ENCODE peak calls at places on chromosomes 3 and 15, in five cellular contexts. M is astrocyte of the spinal cord, P is NCI-H1092 treated with DMSO at 0.1 percent for 48 hours, X is head of caudate nucleus, T is H54. A is an unnamed sample.

GRCh38 chr15:34358948-34359347 is 8.0 kb downstream of the LPCAT4 start:
- DNase-seq in P (no peak), X (no peak), M (no peak), T (no peak), A (no peak)

GRCh38 chr3:54906763-54907162 is 21.1 kb downstream of the LRTM1 start:
- DNase-seq in X (no peak), M (no peak), P (no peak), T (no peak), A (no peak)

GRCh38 chr15:26628879-26629529 is 143.9 kb downstream of the GABRB3 start:
- DNase-seq in T (no peak), X (peak; percentile 84), M (no peak), P (no peak), A (no peak)

GRCh38 chr3:188468672-188469071 is 314.7 kb downstream of the LPP start:
- DNase-seq in P (peak; percentile 11), M (peak; percentile 76), X (peak; percentile 61), T (no peak), A (peak; percentile 55)

GRCh38 chr3:171614318-171614967 is 154.2 kb upstream of the TNIK start:
- DNase-seq in M (peak; percentile 35), T (no peak), X (peak; percentile 67), P (no peak), A (peak; percentile 9)

GRCh38 chr15:62637498-62637897 is 405.0 kb upstream of the TPM1 start:
- DNase-seq in T (no peak), P (no peak), X (no peak), M (no peak), A (no peak)

GRCh38 chr3:72281551-72281950 is 496.6 kb upstream of the PROK2 start:
- DNase-seq in T (no peak), X (no peak), P (no peak), M (no peak), A (no peak)

GRCh38 chr15:96337991-96338771 is 7.7 kb downstream of the NR2F2 start:
- DNase-seq in X (no peak), M (peak; percentile 50), P (no peak), T (no peak), A (peak; percentile 8)

GRCh38 chr15:66019826-66020398 is 150.6 kb downstream of the RAB11A start:
- DNase-seq in X (no peak), P (no peak), M (no peak), T (no peak), A (no peak)

GRCh38 chr15:89404023-89404422 is 69.4 kb upstream of the POLG start:
- DNase-seq in X (no peak), T (no peak), P (no peak), M (no peak), A (no peak)

GRCh38 chr3:139572847-139573672 is 33.5 kb upstream of the RBP1 start:
- DNase-seq in T (no peak), M (no peak), X (no peak), P (no peak), A (no peak)

GRCh38 chr15:66952756-66953522 is 112.5 kb upstream of the SMAD3 start:
- DNase-seq in P (no peak), M (no peak), T (no peak), X (no peak), A (no peak)

GRCh38 chr3:101803152-101803782 is 24.3 kb downstream of the NXPE3 start:
- DNase-seq in X (peak; percentile 88), T (no peak), M (peak; percentile 68), P (peak; percentile 68), A (peak; percentile 86)

GRCh38 chr15:101326462-101327146 is 31.6 kb upstream of the SNRPA1 start:
- DNase-seq in T (no peak), M (no peak), P (no peak), X (no peak), A (no peak)

GRCh38 chr3:33645060-33645841 is 72.8 kb downstream of the CLASP2 start:
- DNase-seq in X (peak; percentile 78), T (no peak), M (peak; percentile 62), P (peak; percentile 32), A (peak; percentile 90)

GRCh38 chr3:25604107-25604805 is 60.5 kb downstream of the TOP2B start:
- DNase-seq in M (peak; percentile 88), X (no peak), T (no peak), P (no peak), A (no peak)

GRCh38 chr3:67094769-67095168 is 96.7 kb downstream of the KBTBD8 start:
- DNase-seq in T (no peak), X (no peak), P (no peak), M (no peak), A (no peak)

GRCh38 chr3:185460719-185461350 is 38.0 kb downstream of the TMEM41A start:
- DNase-seq in X (no peak), P (no peak), M (peak; percentile 16), T (peak; percentile 20), A (no peak)

GRCh38 chr3:88032245-88032644 is 26.6 kb downstream of the CGGBP1 start:
- DNase-seq in M (peak; percentile 14), T (no peak), P (no peak), X (no peak), A (peak; percentile 21)

GRCh38 chr3:57983734-57984518 is 24.3 kb upstream of the FLNB start:
- DNase-seq in X (peak; percentile 56), T (peak; percentile 47), P (no peak), M (peak; percentile 82), A (no peak)

GRCh38 chr3:159158213-159158612 is 356.4 kb downstream of the MFSD1 start:
- DNase-seq in X (no peak), T (no peak), M (peak; percentile 15), P (no peak), A (no peak)

GRCh38 chr3:7546219-7546618 is 685.3 kb downstream of the GRM7 start:
- DNase-seq in X (no peak), P (no peak), T (no peak), M (peak; percentile 44), A (peak; percentile 3)

GRCh38 chr3:33716227-33716626 is 1.8 kb downstream of the CLASP2 start:
- DNase-seq in T (no peak), X (no peak), P (no peak), M (peak; percentile 3), A (peak; percentile 8)

A was measured in G401.